ENCODE peak calls at places on chromosomes 13 and 19, in ten cellular contexts. G is neural progenitor cell, J is aorta, N is H9, T is IMR-90, H is tibial artery, V is SJSA1, E is stomach, O is A549, R is kidney. B is an unnamed sample.

GRCh38 chr19:7873304-7874079 is 698 bp downstream of the PRR36 start:
- DNase-seq in J (no peak), O (no peak), H (no peak), R (no peak), V (no peak), N (no peak), G (no peak), T (no peak), E (no peak), B (no peak)

GRCh38 chr13:53368948-53369347 is 340.3 kb downstream of the OLFM4 start:
- DNase-seq in H (no peak), N (no peak), R (no peak), T (no peak), G (peak; percentile 44), E (no peak), J (no peak), V (no peak), O (no peak), B (no peak)

GRCh38 chr13:110507678-110508381 is 53.7 kb downstream of the RAB20 start:
- DNase-seq in J (no peak), R (peak; percentile 92), E (peak; percentile 91), G (no peak), N (no peak), T (no peak), H (peak; percentile 72), O (no peak), V (no peak), B (no peak)

GRCh38 chr19:46408611-46409039 is 4.7 kb downstream of the CCDC8 start:
- DNase-seq in G (peak; percentile 44), J (peak; percentile 90), N (no peak), T (peak; percentile 28), O (no peak), H (peak; percentile 94), R (peak; percentile 93), V (no peak), E (peak; percentile 48), B (no peak)

GRCh38 chr13:36207672-36208071 is 6.7 kb downstream of the SOHLH2 start:
- DNase-seq in T (no peak), G (no peak), O (no peak), N (no peak), J (no peak), R (no peak), H (no peak), V (no peak), E (no peak), B (no peak)

GRCh38 chr13:40114305-40114896 is 458.9 kb downstream of the COG6 start:
- DNase-seq in E (no peak), T (no peak), G (no peak), J (no peak), N (no peak), O (no peak), V (no peak), R (no peak), H (no peak), B (no peak)

GRCh38 chr19:29263305-29264080 is 50.5 kb upstream of the UQCRFS1 start:
- DNase-seq in J (no peak), O (peak; percentile 64), N (peak; percentile 68), H (no peak), G (peak; percentile 78), E (peak; percentile 47), V (peak; percentile 23), T (peak; percentile 17), R (no peak), B (peak; percentile 17)

GRCh38 chr13:35016362-35017148 is 74.5 kb downstream of the NBEA start:
- DNase-seq in N (no peak), G (peak; percentile 7), T (no peak), H (no peak), E (no peak), O (no peak), R (no peak), J (no peak), V (no peak), B (no peak)

GRCh38 chr13:76425930-76426329 is 460.3 kb downstream of the KCTD12 start:
- DNase-seq in E (no peak), J (no peak), G (no peak), T (peak; percentile 93), R (no peak), V (no peak), N (no peak), H (no peak), O (no peak), B (no peak)

GRCh38 chr19:12984683-12985048 is 10.6 kb upstream of the NFIX start:
- DNase-seq in T (no peak), V (no peak), E (no peak), G (no peak), R (no peak), O (no peak), J (no peak), H (no peak), N (peak; percentile 27), B (no peak)

GRCh38 chr19:37931941-37932655 is 25.1 kb downstream of the SIPA1L3 start:
- DNase-seq in N (peak; percentile 81), R (peak; percentile 95), G (peak; percentile 87), J (peak; percentile 84), V (no peak), H (peak; percentile 73), O (peak; percentile 96), E (peak; percentile 94), T (peak; percentile 78), B (no peak)

GRCh38 chr13:74575729-74576125 is 441.5 kb upstream of the KLF12 start:
- DNase-seq in H (peak; percentile 90), O (peak; percentile 0), N (peak; percentile 81), E (peak; percentile 50), J (peak; percentile 92), R (peak; percentile 93), G (peak; percentile 86), T (peak; percentile 33), V (no peak), B (peak; percentile 63)

GRCh38 chr13:46334008-46334407 is 53.0 kb downstream of the RUBCNL start:
- DNase-seq in O (no peak), G (no peak), E (no peak), J (no peak), V (no peak), N (no peak), T (no peak), R (no peak), H (no peak), B (no peak)

GRCh38 chr19:48918801-48919247 is 14.7 kb upstream of the DHDH start:
- DNase-seq in J (no peak), O (peak; percentile 58), E (no peak), G (peak; percentile 77), H (no peak), V (no peak), R (no peak), T (no peak), N (peak; percentile 83), B (no peak)

GRCh38 chr19:46461537-46461936 is 9.8 kb downstream of the PNMA8A start:
- DNase-seq in R (no peak), G (no peak), T (no peak), J (no peak), N (no peak), E (no peak), O (no peak), V (no peak), H (no peak), B (no peak)

GRCh38 chr13:34886476-34886875 is 55.6 kb upstream of the NBEA start:
- DNase-seq in N (no peak), H (no peak), O (no peak), R (no peak), E (no peak), J (no peak), G (no peak), V (no peak), T (no peak), B (no peak)

GRCh38 chr13:99191336-99191899 is 9.2 kb upstream of the UBAC2 start:
- DNase-seq in T (no peak), H (no peak), R (no peak), O (no peak), J (no peak), G (no peak), N (no peak), E (no peak), V (no peak), B (no peak)

DNA sequence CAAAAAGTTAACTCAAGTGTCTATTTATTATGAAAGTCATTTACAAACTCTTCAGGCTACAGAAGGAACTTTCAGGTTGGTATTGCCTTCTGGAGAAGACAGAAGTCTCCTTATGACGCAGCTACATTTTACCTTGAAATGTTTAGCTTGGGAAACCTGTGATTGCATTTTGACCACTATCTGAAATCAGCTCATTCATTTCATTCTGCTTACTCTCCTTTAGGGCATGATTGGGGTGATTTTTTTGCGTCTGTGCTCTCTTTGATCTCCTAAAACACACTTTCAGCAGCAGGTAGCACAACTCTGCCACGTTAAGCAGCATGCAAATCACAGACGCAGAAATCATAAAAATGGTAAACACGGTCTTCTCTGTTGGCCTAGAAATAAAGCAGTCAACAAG is 9.6 kb downstream of the GJB6 start:
- DNase-seq in H (no peak), T (no peak), J (no peak), O (no peak), R (no peak), N (no peak), G (no peak), V (no peak), E (no peak), B (no peak)
- H3K9me3 ChIP-seq in H (no peaks in the 10 kb centered on the region), T (no peaks in the 10 kb centered on the region), J (peaks cover 4% of the 10 kb centered on the region), O (no peaks in the 10 kb centered on the region), R (no peaks in the 10 kb centered on the region), N (no peaks in the 10 kb centered on the region), G (no peaks in the 10 kb centered on the region), V (no peaks in the 10 kb centered on the region), E (no peaks in the 10 kb centered on the region), B (no peaks in the 10 kb centered on the region)

GRCh38 chr13:97340399-97340798 is 93.6 kb upstream of the RAP2A start:
- DNase-seq in E (no peak), H (no peak), J (no peak), V (no peak), O (no peak), N (no peak), T (no peak), G (no peak), R (no peak), B (no peak)
- H3K27ac ChIP-seq in E (no peak overlapping the region), H (peak overlapping the region; percentile 73), J (no peak overlapping the region), V (no peak overlapping the region), O (peak overlapping the region; percentile 84), N (no peak overlapping the region), T (no peak overlapping the region), G (no peak overlapping the region), R (peak overlapping the region; percentile 2), B (peak overlapping the region; percentile 52)

DNA sequence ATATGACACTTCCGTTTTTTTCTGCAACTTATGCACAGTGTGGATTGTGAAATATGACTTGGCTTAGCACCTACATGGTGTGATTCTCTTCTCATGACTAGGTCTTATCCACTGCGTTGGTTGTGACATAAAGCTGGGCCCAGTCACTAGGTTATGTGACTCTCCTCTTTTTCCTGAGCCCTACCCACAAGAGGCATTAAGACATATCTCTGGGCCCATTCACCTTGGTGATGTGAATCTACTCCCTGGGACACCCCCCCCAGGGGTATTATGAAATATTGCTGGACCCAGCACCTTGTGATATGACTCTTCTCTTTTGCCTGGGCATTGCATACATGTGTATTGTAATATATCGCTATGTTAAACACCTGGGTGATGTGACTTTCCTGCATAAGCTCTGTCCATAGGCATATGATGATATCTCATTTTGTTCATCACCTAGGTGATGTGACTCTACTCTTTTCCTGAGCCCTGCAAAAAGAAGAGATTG is 85.8 kb upstream of the ZNF43 start:
- DNase-seq in G (no peak), R (no peak), O (no peak), J (no peak), T (no peak), E (no peak), H (no peak), V (no peak), N (no peak), B (no peak)
- H3K9me3 ChIP-seq in G (peaks cover 9% of the 10 kb centered on the region), R (peaks cover 19% of the 10 kb centered on the region), O (peaks cover 37% of the 10 kb centered on the region), J (peaks cover 17% of the 10 kb centered on the region), T (peaks cover 24% of the 10 kb centered on the region), E (peaks cover 74% of the 10 kb centered on the region), H (peaks cover 4% of the 10 kb centered on the region), V (peaks cover 4% of the 10 kb centered on the region), N (peaks cover 87% of the 10 kb centered on the region), B (peaks cover 14% of the 10 kb centered on the region)

GRCh38 chr19:44050740-44051653 is 839 bp upstream of the ZNF223 start:
- DNase-seq in N (peak; percentile 37), E (peak; percentile 28), R (no peak), G (no peak), T (no peak), O (peak; percentile 27), H (no peak), V (no peak), J (no peak), B (no peak)
- H3K27ac ChIP-seq in N (no peak overlapping the region), E (peak overlapping the region; percentile 39), R (peak overlapping the region; percentile 18), G (no peak overlapping the region), T (no peak overlapping the region), O (peak overlapping the region; percentile 51), H (peak overlapping the region; percentile 77), V (no peak overlapping the region), J (peak overlapping the region; percentile 42), B (no peak overlapping the region)

B was measured in CD4-positive, CD25-positive, alpha-beta regulatory T cell.